ENCODE peak calls at places on chromosomes 2 and 18, in eight cellular contexts. I, J, V, A, Y, E, P and S are unnamed samples.

GRCh38 chr2:147331790-147332419 is 512.9 kb upstream of the ACVR2A start:
- DNase-seq in I (no peak), J (no peak), V (peak), A (no peak), Y (peak), E (peak), P (no peak), S (peak)

GRCh38 chr2:64212346-64212745 is 68.1 kb upstream of the PELI1 start:
- DNase-seq in I (no peak), J (no peak), V (peak), A (no peak), Y (peak), E (no peak), P (no peak), S (no peak)

GRCh38 chr2:128535928-128536327 is 217.3 kb upstream of the HS6ST1 start:
- DNase-seq in I (no peak), J (no peak), V (no peak), A (no peak), Y (peak), E (peak), P (no peak), S (peak)

GRCh38 chr18:72140007-72140406 is 404.1 kb downstream of the CBLN2 start:
- DNase-seq in I (no peak), J (no peak), V (no peak), A (no peak), Y (no peak), E (no peak), P (no peak), S (no peak)

GRCh38 chr18:27715751-27716150 is 461.2 kb downstream of the CDH2 start:
- DNase-seq in I (no peak), J (no peak), V (no peak), A (no peak), Y (peak), E (peak), P (no peak), S (no peak)

GRCh38 chr2:147232225-147232669 is 612.6 kb upstream of the ACVR2A start:
- DNase-seq in I (no peak), J (no peak), V (no peak), A (no peak), Y (no peak), E (no peak), P (no peak), S (no peak)

GRCh38 chr2:33405180-33406105 is 71.0 kb upstream of the RASGRP3 start:
- DNase-seq in I (no peak), J (no peak), V (no peak), A (no peak), Y (no peak), E (no peak), P (no peak), S (no peak)

GRCh38 chr2:143852748-143853147 is 667.2 kb downstream of the ZEB2 start:
- DNase-seq in I (no peak), J (no peak), V (no peak), A (no peak), Y (no peak), E (no peak), P (no peak), S (no peak)

GRCh38 chr2:133718688-133719201 is 150.5 kb upstream of the NCKAP5 start:
- DNase-seq in I (no peak), J (no peak), V (no peak), A (no peak), Y (peak), E (no peak), P (no peak), S (peak)

GRCh38 chr18:8333961-8334360 is 275.3 kb upstream of the RAB12 start:
- DNase-seq in I (no peak), J (no peak), V (no peak), A (no peak), Y (no peak), E (no peak), P (no peak), S (no peak)

GRCh38 chr2:101265893-101266499 is 13.3 kb downstream of the CNOT11 start:
- DNase-seq in I (no peak), J (no peak), V (no peak), A (no peak), Y (no peak), E (no peak), P (no peak), S (no peak)

GRCh38 chr2:70672990-70673647 is 94.9 kb downstream of the ADD2 start:
- DNase-seq in I (no peak), J (no peak), V (no peak), A (peak), Y (no peak), E (no peak), P (no peak), S (no peak)

GRCh38 chr18:3172081-3172480 is 47.7 kb downstream of the MYOM1 start:
- DNase-seq in I (no peak), J (no peak), V (no peak), A (no peak), Y (no peak), E (no peak), P (no peak), S (no peak)

GRCh38 chr2:225995788-225996476 is 596.4 kb downstream of the NYAP2 start:
- DNase-seq in I (no peak), J (no peak), V (no peak), A (no peak), Y (peak), E (no peak), P (no peak), S (no peak)

GRCh38 chr2:201797175-201797840 is 9.0 kb upstream of the CDK15 start:
- DNase-seq in I (no peak), J (no peak), V (no peak), A (no peak), Y (peak), E (no peak), P (no peak), S (peak)

GRCh38 chr2:152240559-152241231 is 65.1 kb upstream of the STAM2 start:
- DNase-seq in I (no peak), J (no peak), V (no peak), A (no peak), Y (peak), E (no peak), P (no peak), S (no peak)

GRCh38 chr2:149651229-149651628 is 63.7 kb upstream of the MMADHC start:
- DNase-seq in I (no peak), J (no peak), V (no peak), A (no peak), Y (no peak), E (no peak), P (no peak), S (no peak)

GRCh38 chr2:9548506-9548905 is 7.1 kb downstream of the ADAM17 start:
- DNase-seq in I (no peak), J (no peak), V (no peak), A (no peak), Y (peak), E (peak), P (no peak), S (no peak)

GRCh38 chr2:48391576-48391975 is 138.4 kb upstream of the STON1 start:
- DNase-seq in I (no peak), J (no peak), V (no peak), A (no peak), Y (no peak), E (no peak), P (no peak), S (no peak)

GRCh38 chr2:233422649-233423435 is 68.5 kb downstream of the DGKD start:
- DNase-seq in I (no peak), J (no peak), V (no peak), A (no peak), Y (no peak), E (no peak), P (no peak), S (no peak)

GRCh38 chr2:127293386-127293757 is 572 bp downstream of the ERCC3 start:
- DNase-seq in I (no peak), J (no peak), V (no peak), A (no peak), Y (peak), E (peak), P (no peak), S (peak)

GRCh38 chr2:120014231-120014990 is 1.5 kb downstream of the EPB41L5 start:
- DNase-seq in I (peak), J (no peak), V (no peak), A (no peak), Y (no peak), E (no peak), P (no peak), S (no peak)

GRCh38 chr2:109690822-109691541 is 76.8 kb downstream of the SOWAHC start:
- DNase-seq in I (no peak), J (no peak), V (no peak), A (peak), Y (no peak), E (no peak), P (no peak), S (no peak)

GRCh38 chr2:196166876-196167275 is 4.5 kb downstream of the STK17B start:
- DNase-seq in I (peak), J (no peak), V (peak), A (no peak), Y (peak), E (peak), P (no peak), S (peak)

GRCh38 chr2:174247474-174248186 is 702 bp downstream of the OLA1 start:
- DNase-seq in I (no peak), J (peak), V (no peak), A (peak), Y (peak), E (peak), P (no peak), S (no peak)

GRCh38 chr2:83971547-83971946 is 487.5 kb downstream of the SUCLG1 start:
- DNase-seq in I (no peak), J (no peak), V (no peak), A (peak), Y (no peak), E (no peak), P (no peak), S (no peak)

GRCh38 chr2:206368933-206369569 is 74.3 kb upstream of the ADAM23 start:
- DNase-seq in I (no peak), J (no peak), V (no peak), A (no peak), Y (no peak), E (no peak), P (no peak), S (no peak)

GRCh38 chr2:19346983-19347618 is 11.3 kb downstream of the OSR1 start:
- DNase-seq in I (no peak), J (no peak), V (no peak), A (no peak), Y (no peak), E (no peak), P (no peak), S (no peak)

GRCh38 chr2:187302146-187302545 is 145.9 kb downstream of the CALCRL start:
- DNase-seq in I (no peak), J (no peak), V (no peak), A (no peak), Y (no peak), E (no peak), P (no peak), S (no peak)

GRCh38 chr18:24763765-24764548 is 303.5 kb downstream of the HRH4 start:
- DNase-seq in I (no peak), J (no peak), V (no peak), A (no peak), Y (peak), E (no peak), P (no peak), S (peak)